ENCODE peak calls at places on chromosomes 13 and 19, in four cellular contexts. N, U, G and I are unnamed samples.

GRCh38 chr19:19626516-19627441 is 1.2 kb downstream of the LPAR2 start:
- DNase-seq in N (no peak), U (no peak), G (no peak), I (no peak)

GRCh38 chr13:113043001-113043630 is 62.5 kb upstream of the F7 start:
- DNase-seq in N (no peak), U (no peak), G (no peak), I (no peak)

GRCh38 chr19:17117250-17117789 is 41.7 kb downstream of the MYO9B start:
- DNase-seq in N (no peak), U (no peak), G (no peak), I (no peak)

GRCh38 chr19:55487884-55488687 is at the start of gene SSC5D:
- DNase-seq in N (no peak), U (no peak), G (no peak), I (no peak)

GRCh38 chr13:24038846-24039330 is 121.6 kb upstream of the SPATA13 start:
- DNase-seq in N (no peak), U (no peak), G (no peak), I (peak; percentile 28)

GRCh38 chr19:43469160-43469480 is 3.7 kb upstream of the LYPD3 start:
- DNase-seq in N (no peak), U (no peak), G (no peak), I (no peak)

GRCh38 chr13:94305463-94305862 is 174.0 kb downstream of the DCT start:
- DNase-seq in N (no peak), U (no peak), G (peak; percentile 15), I (no peak)

GRCh38 chr19:54521022-54521859 is 18.6 kb downstream of the LAIR2 start:
- DNase-seq in N (no peak), U (no peak), G (no peak), I (no peak)

GRCh38 chr19:17385878-17386611 is 8.0 kb downstream of the CCDC194 start:
- DNase-seq in N (no peak), U (no peak), G (peak; percentile 67), I (no peak)

GRCh38 chr19:41328157-41328817 is 18.3 kb downstream of the CCDC97 start:
- DNase-seq in N (no peak), U (no peak), G (no peak), I (no peak)

GRCh38 chr19:14337510-14337909 is 43.7 kb upstream of the ADGRE5 start:
- DNase-seq in N (no peak), U (no peak), G (no peak), I (no peak)

GRCh38 chr13:46641274-46642081 is 88.5 kb downstream of the LRCH1 start:
- DNase-seq in N (no peak), U (no peak), G (peak; percentile 68), I (peak; percentile 83)

GRCh38 chr13:34826432-34826831 is 115.6 kb upstream of the NBEA start:
- DNase-seq in N (no peak), U (no peak), G (no peak), I (no peak)

GRCh38 chr19:40754611-40755247 is 3.7 kb downstream of the SNRPA start:
- DNase-seq in N (no peak), U (no peak), G (no peak), I (no peak)